ENCODE peak calls at places on chromosomes 6 and 20, in nine cellular contexts. One of them, this sample, is unnamed.

GRCh38 chr20:2798095-2798805 is 2.2 kb downstream of the CPXM1 start:
- DNase-seq in NB4: no peak
- DNase-seq in A549: no peak
- DNase-seq in CD8-positive, alpha-beta memory T cell: no peak
- DNase-seq in kidney epithelial cell: no peak
- DNase-seq in IMR-90: no peak
- DNase-seq in cardiac muscle cell: no peak
- DNase-seq in left ventricle myocardium inferior: no peak
- DNase-seq in GM23338: no peak
- DNase-seq in this sample: no peak

GRCh38 chr6:49540614-49541013 is 9.9 kb upstream of the C6orf141 start:
- DNase-seq in NB4: no peak
- DNase-seq in A549: no peak
- DNase-seq in CD8-positive, alpha-beta memory T cell: no peak
- DNase-seq in kidney epithelial cell: no peak
- DNase-seq in IMR-90: no peak
- DNase-seq in cardiac muscle cell: no peak
- DNase-seq in left ventricle myocardium inferior: no peak
- DNase-seq in GM23338: no peak
- DNase-seq in this sample: no peak

GRCh38 chr20:23023621-23024187 is 11.4 kb upstream of the SSTR4 start:
- DNase-seq in NB4: no peak
- DNase-seq in A549: no peak
- DNase-seq in CD8-positive, alpha-beta memory T cell: no peak
- DNase-seq in kidney epithelial cell: no peak
- DNase-seq in IMR-90: no peak
- DNase-seq in cardiac muscle cell: no peak
- DNase-seq in left ventricle myocardium inferior: no peak
- DNase-seq in GM23338: peak; percentile 60
- DNase-seq in this sample: no peak

GRCh38 chr6:5950448-5950847 is 56.3 kb downstream of the NRN1 start:
- DNase-seq in NB4: peak; percentile 62
- DNase-seq in A549: no peak
- DNase-seq in CD8-positive, alpha-beta memory T cell: no peak
- DNase-seq in kidney epithelial cell: no peak
- DNase-seq in IMR-90: no peak
- DNase-seq in cardiac muscle cell: peak; percentile 10
- DNase-seq in left ventricle myocardium inferior: no peak
- DNase-seq in GM23338: peak; percentile 71
- DNase-seq in this sample: no peak

GRCh38 chr20:62728028-62728780 is 19.6 kb downstream of the NTSR1 start:
- DNase-seq in NB4: peak; percentile 97
- DNase-seq in A549: no peak
- DNase-seq in CD8-positive, alpha-beta memory T cell: no peak
- DNase-seq in kidney epithelial cell: no peak
- DNase-seq in IMR-90: no peak
- DNase-seq in cardiac muscle cell: no peak
- DNase-seq in left ventricle myocardium inferior: peak; percentile 14
- DNase-seq in GM23338: no peak
- DNase-seq in this sample: no peak

GRCh38 chr20:40945754-40946451 is 82.7 kb upstream of the TOP1 start:
- DNase-seq in NB4: peak; percentile 69
- DNase-seq in A549: peak; percentile 40
- DNase-seq in CD8-positive, alpha-beta memory T cell: no peak
- DNase-seq in kidney epithelial cell: no peak
- DNase-seq in IMR-90: peak; percentile 52
- DNase-seq in cardiac muscle cell: peak; percentile 80
- DNase-seq in left ventricle myocardium inferior: peak; percentile 48
- DNase-seq in GM23338: peak; percentile 86
- DNase-seq in this sample: no peak

GRCh38 chr6:1688396-1688795 is 78.7 kb downstream of the FOXC1 start:
- DNase-seq in NB4: no peak
- DNase-seq in A549: no peak
- DNase-seq in CD8-positive, alpha-beta memory T cell: no peak
- DNase-seq in kidney epithelial cell: no peak
- DNase-seq in IMR-90: no peak
- DNase-seq in cardiac muscle cell: no peak
- DNase-seq in left ventricle myocardium inferior: no peak
- DNase-seq in GM23338: no peak
- DNase-seq in this sample: no peak

GRCh38 chr20:60693513-60694133 is 558.4 kb upstream of the CDH4 start:
- DNase-seq in NB4: no peak
- DNase-seq in A549: no peak
- DNase-seq in CD8-positive, alpha-beta memory T cell: no peak
- DNase-seq in kidney epithelial cell: no peak
- DNase-seq in IMR-90: no peak
- DNase-seq in cardiac muscle cell: no peak
- DNase-seq in left ventricle myocardium inferior: no peak
- DNase-seq in GM23338: peak; percentile 26
- DNase-seq in this sample: no peak

GRCh38 chr20:7493311-7493710 is 446.9 kb downstream of the HAO1 start:
- DNase-seq in NB4: no peak
- DNase-seq in A549: no peak
- DNase-seq in CD8-positive, alpha-beta memory T cell: no peak
- DNase-seq in kidney epithelial cell: no peak
- DNase-seq in IMR-90: no peak
- DNase-seq in cardiac muscle cell: no peak
- DNase-seq in left ventricle myocardium inferior: no peak
- DNase-seq in GM23338: no peak
- DNase-seq in this sample: no peak

GRCh38 chr20:24701668-24702067 is 232.2 kb downstream of the SYNDIG1 start:
- DNase-seq in NB4: no peak
- DNase-seq in A549: no peak
- DNase-seq in CD8-positive, alpha-beta memory T cell: no peak
- DNase-seq in kidney epithelial cell: no peak
- DNase-seq in IMR-90: no peak
- DNase-seq in cardiac muscle cell: no peak
- DNase-seq in left ventricle myocardium inferior: no peak
- DNase-seq in GM23338: no peak
- DNase-seq in this sample: no peak

GRCh38 chr6:56346958-56347357 is 99.6 kb upstream of the COL21A1 start:
- DNase-seq in NB4: no peak
- DNase-seq in A549: no peak
- DNase-seq in CD8-positive, alpha-beta memory T cell: no peak
- DNase-seq in kidney epithelial cell: no peak
- DNase-seq in IMR-90: no peak
- DNase-seq in cardiac muscle cell: no peak
- DNase-seq in left ventricle myocardium inferior: no peak
- DNase-seq in GM23338: peak; percentile 63
- DNase-seq in this sample: no peak

GRCh38 chr6:34243901-34244884 is 4.6 kb downstream of the SMIM29 start:
- DNase-seq in NB4: peak; percentile 94
- DNase-seq in A549: peak; percentile 80
- DNase-seq in CD8-positive, alpha-beta memory T cell: no peak
- DNase-seq in kidney epithelial cell: peak; percentile 79
- DNase-seq in IMR-90: peak; percentile 95
- DNase-seq in cardiac muscle cell: no peak
- DNase-seq in left ventricle myocardium inferior: no peak
- DNase-seq in GM23338: peak; percentile 71
- DNase-seq in this sample: no peak

GRCh38 chr20:4571759-4572531 is 149.8 kb upstream of the PRND start:
- DNase-seq in NB4: no peak
- DNase-seq in A549: no peak
- DNase-seq in CD8-positive, alpha-beta memory T cell: no peak
- DNase-seq in kidney epithelial cell: no peak
- DNase-seq in IMR-90: peak; percentile 39
- DNase-seq in cardiac muscle cell: no peak
- DNase-seq in left ventricle myocardium inferior: no peak
- DNase-seq in GM23338: no peak
- DNase-seq in this sample: no peak

GRCh38 chr6:118968416-118968815 is 33.5 kb upstream of the MCM9 start:
- DNase-seq in NB4: peak; percentile 26
- DNase-seq in A549: no peak
- DNase-seq in CD8-positive, alpha-beta memory T cell: no peak
- DNase-seq in kidney epithelial cell: no peak
- DNase-seq in IMR-90: peak; percentile 1
- DNase-seq in cardiac muscle cell: peak; percentile 40
- DNase-seq in left ventricle myocardium inferior: no peak
- DNase-seq in GM23338: peak; percentile 60
- DNase-seq in this sample: no peak

DNA sequence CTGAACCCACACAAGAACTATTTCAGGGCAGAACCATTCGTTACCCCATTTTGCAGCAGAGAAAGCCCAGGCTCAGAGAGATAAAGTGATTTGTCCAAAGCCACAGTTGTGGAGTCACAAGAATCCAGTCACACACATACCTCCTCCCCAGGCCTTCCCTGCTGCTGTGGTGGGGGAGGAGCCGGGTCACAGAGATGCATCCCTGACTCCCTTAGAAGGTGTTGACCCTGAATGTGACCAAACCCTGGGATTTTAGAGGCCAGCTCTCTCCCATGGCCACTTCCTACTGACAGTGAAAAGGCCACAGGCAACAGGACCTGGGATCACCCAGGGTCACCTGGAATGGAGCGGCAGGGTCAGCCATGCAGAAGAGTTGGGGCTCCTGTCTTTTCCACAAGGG is 48.6 kb downstream of the CHMP4B start:
- DNase-seq in NB4: no peak
- DNase-seq in A549: no peak
- DNase-seq in CD8-positive, alpha-beta memory T cell: no peak
- DNase-seq in kidney epithelial cell: no peak
- DNase-seq in IMR-90: no peak
- DNase-seq in cardiac muscle cell: no peak
- DNase-seq in left ventricle myocardium inferior: no peak
- DNase-seq in GM23338: no peak
- DNase-seq in this sample: no peak
- H3K4me3 ChIP-seq in NB4: no peak overlapping the region
- H3K4me3 ChIP-seq in A549: no peak overlapping the region
- H3K4me3 ChIP-seq in CD8-positive, alpha-beta memory T cell: peak overlapping the region; percentile 34
- H3K4me3 ChIP-seq in kidney epithelial cell: no peak overlapping the region
- H3K4me3 ChIP-seq in IMR-90: no peak overlapping the region
- H3K4me3 ChIP-seq in cardiac muscle cell: no peak overlapping the region
- H3K4me3 ChIP-seq in left ventricle myocardium inferior: no peak overlapping the region
- H3K4me3 ChIP-seq in GM23338: no peak overlapping the region
- H3K4me3 ChIP-seq in this sample: no peak overlapping the region

DNA sequence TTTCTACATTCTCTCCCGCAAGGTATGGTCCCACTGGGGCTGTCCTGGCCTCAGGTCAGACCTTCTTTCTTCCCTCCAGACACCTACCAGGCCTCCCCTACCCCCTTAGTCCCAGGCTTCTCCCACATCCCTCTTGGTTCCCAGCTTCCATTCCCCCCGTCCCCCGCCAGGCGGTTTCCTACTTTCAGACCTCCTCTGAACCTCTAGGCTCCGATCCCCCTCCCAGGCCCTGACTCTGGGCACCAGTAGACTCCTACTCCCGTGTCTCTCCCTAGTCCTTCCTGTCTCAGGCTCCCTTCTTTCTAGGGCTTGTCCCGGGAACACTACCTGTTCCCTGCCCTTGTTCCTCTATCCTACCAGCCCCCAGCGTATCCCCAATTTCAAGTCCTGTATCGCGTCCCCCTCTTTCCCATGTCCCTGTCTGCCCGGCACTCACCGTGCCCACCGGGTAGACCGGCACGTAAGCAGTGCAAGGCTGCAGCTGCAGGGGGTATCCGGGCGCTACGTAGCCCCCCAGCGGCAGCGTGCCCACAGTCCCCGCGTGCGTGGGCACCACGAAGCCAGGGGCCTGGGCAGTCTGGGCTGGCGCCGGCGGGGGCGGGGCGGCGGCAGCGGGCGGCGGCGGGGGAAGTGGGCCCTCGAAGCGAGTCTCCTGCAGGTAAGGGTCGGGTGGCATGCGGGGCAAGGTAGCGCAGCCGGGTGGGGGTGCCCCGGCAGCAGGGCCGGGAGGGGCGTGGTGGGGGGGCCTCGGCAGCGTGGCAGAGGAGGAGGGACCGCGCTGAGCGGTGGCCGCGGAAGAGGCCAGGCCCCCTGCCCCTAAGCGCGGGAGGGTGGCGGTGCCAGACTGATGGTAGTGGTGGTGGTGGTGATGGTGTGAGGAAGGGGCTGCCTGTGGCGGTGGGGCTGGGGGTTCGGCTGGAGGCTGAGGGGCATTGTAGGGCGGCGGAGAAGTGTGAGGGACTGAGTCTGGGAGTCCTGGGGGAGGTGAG is 1.5 kb downstream of the PRRT1 start:
- DNase-seq in NB4: no peak
- DNase-seq in A549: no peak
- DNase-seq in CD8-positive, alpha-beta memory T cell: no peak
- DNase-seq in kidney epithelial cell: no peak
- DNase-seq in IMR-90: no peak
- DNase-seq in cardiac muscle cell: no peak
- DNase-seq in left ventricle myocardium inferior: no peak
- DNase-seq in GM23338: peak; percentile 91
- DNase-seq in this sample: no peak
- H3K4me3 ChIP-seq in NB4: no peak overlapping the region
- H3K4me3 ChIP-seq in A549: no peak overlapping the region
- H3K4me3 ChIP-seq in CD8-positive, alpha-beta memory T cell: no peak overlapping the region
- H3K4me3 ChIP-seq in kidney epithelial cell: no peak overlapping the region
- H3K4me3 ChIP-seq in IMR-90: no peak overlapping the region
- H3K4me3 ChIP-seq in cardiac muscle cell: no peak overlapping the region
- H3K4me3 ChIP-seq in left ventricle myocardium inferior: peak overlapping the region; percentile 82
- H3K4me3 ChIP-seq in GM23338: peak overlapping the region; percentile 100
- H3K4me3 ChIP-seq in this sample: peak overlapping the region; percentile 90

GRCh38 chr20:45909336-45909808 is 2.6 kb downstream of the PLTP start:
- DNase-seq in NB4: no peak
- DNase-seq in A549: no peak
- DNase-seq in CD8-positive, alpha-beta memory T cell: no peak
- DNase-seq in kidney epithelial cell: no peak
- DNase-seq in IMR-90: no peak
- DNase-seq in cardiac muscle cell: no peak
- DNase-seq in left ventricle myocardium inferior: no peak
- DNase-seq in GM23338: no peak
- DNase-seq in this sample: no peak
- H3K4me3 ChIP-seq in NB4: no peak overlapping the region
- H3K4me3 ChIP-seq in A549: no peak overlapping the region
- H3K4me3 ChIP-seq in CD8-positive, alpha-beta memory T cell: no peak overlapping the region
- H3K4me3 ChIP-seq in kidney epithelial cell: no peak overlapping the region
- H3K4me3 ChIP-seq in IMR-90: no peak overlapping the region
- H3K4me3 ChIP-seq in cardiac muscle cell: no peak overlapping the region
- H3K4me3 ChIP-seq in left ventricle myocardium inferior: peak overlapping the region; percentile 74
- H3K4me3 ChIP-seq in GM23338: no peak overlapping the region
- H3K4me3 ChIP-seq in this sample: no peak overlapping the region

DNA sequence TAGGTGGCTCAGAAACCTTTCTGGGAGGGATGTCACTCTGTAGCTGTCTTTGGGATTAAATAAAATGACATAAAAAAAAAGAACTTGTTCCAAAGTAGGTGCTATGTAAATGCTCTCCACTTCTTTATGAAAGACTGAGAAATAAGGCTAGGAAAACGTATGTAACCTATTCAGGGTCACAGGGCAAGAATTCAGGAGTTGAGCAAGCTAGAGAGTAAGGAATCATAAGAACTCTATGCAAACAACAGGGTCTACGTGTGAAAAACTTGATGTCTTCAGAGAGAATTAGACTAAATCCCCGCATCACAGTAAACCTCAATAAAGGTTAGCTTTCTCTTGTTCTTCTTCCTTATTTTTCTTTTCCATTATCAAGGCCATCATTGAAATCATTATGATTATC is 59.2 kb downstream of the LAMA4 start:
- DNase-seq in NB4: no peak
- DNase-seq in A549: no peak
- DNase-seq in CD8-positive, alpha-beta memory T cell: no peak
- DNase-seq in kidney epithelial cell: no peak
- DNase-seq in IMR-90: no peak
- DNase-seq in cardiac muscle cell: no peak
- DNase-seq in left ventricle myocardium inferior: no peak
- DNase-seq in GM23338: no peak
- DNase-seq in this sample: no peak
- H3K4me3 ChIP-seq in NB4: no peak overlapping the region
- H3K4me3 ChIP-seq in A549: no peak overlapping the region
- H3K4me3 ChIP-seq in CD8-positive, alpha-beta memory T cell: no peak overlapping the region
- H3K4me3 ChIP-seq in kidney epithelial cell: no peak overlapping the region
- H3K4me3 ChIP-seq in IMR-90: no peak overlapping the region
- H3K4me3 ChIP-seq in cardiac muscle cell: no peak overlapping the region
- H3K4me3 ChIP-seq in left ventricle myocardium inferior: no peak overlapping the region
- H3K4me3 ChIP-seq in GM23338: no peak overlapping the region
- H3K4me3 ChIP-seq in this sample: no peak overlapping the region